ENCODE peak calls at places on chromosomes 1 and 21, in eight cellular contexts. T is NB4; P is heart left ventricle; X is mucosa of descending colon; R is astrocyte of the spinal cord; I is AG10803; J is CD8-positive, alpha-beta T cell; M is psoas muscle. G is an unnamed sample.

GRCh38 chr21:46498335-46499050 is 39.8 kb downstream of the DIP2A start:
- DNase-seq in T (no peak), P (no peak), X (no peak), R (peak; percentile 17), I (no peak), J (no peak), M (no peak), G (no peak)

GRCh38 chr1:7704214-7705047 is 66.7 kb upstream of the VAMP3 start:
- DNase-seq in T (peak; percentile 54), P (peak; percentile 95), X (peak; percentile 96), R (peak; percentile 81), I (peak; percentile 76), J (peak; percentile 90), M (peak; percentile 94), G (peak; percentile 84)

GRCh38 chr1:17909634-17910033 is 154.5 kb downstream of the ACTL8 start:
- DNase-seq in T (peak; percentile 5), P (no peak), X (no peak), R (peak; percentile 1), I (peak; percentile 33), J (no peak), M (no peak), G (peak; percentile 22)

GRCh38 chr1:152582647-152583046 is 2.3 kb upstream of the LCE3D start:
- DNase-seq in T (no peak), P (no peak), X (no peak), R (no peak), I (no peak), J (no peak), M (no peak), G (no peak)

GRCh38 chr1:234987415-234988159 is 141.1 kb downstream of the TOMM20 start:
- DNase-seq in T (no peak), P (peak; percentile 75), X (peak; percentile 57), R (peak; percentile 91), I (peak; percentile 95), J (no peak), M (peak; percentile 74), G (peak; percentile 97)

GRCh38 chr1:244837597-244838258 is 2.3 kb downstream of the COX20 start:
- DNase-seq in T (peak; percentile 48), P (no peak), X (no peak), R (no peak), I (no peak), J (no peak), M (no peak), G (no peak)

GRCh38 chr1:84892657-84893618 is at the start of gene LPAR3:
- DNase-seq in T (no peak), P (peak; percentile 73), X (peak; percentile 75), R (no peak), I (no peak), J (peak; percentile 55), M (no peak), G (peak; percentile 25)

GRCh38 chr1:228982637-228983036 is 247.4 kb downstream of the RHOU start:
- DNase-seq in T (peak; percentile 80), P (no peak), X (no peak), R (no peak), I (peak; percentile 15), J (no peak), M (no peak), G (no peak)

GRCh38 chr1:38745476-38746410 is 113.8 kb downstream of the RRAGC start:
- DNase-seq in T (no peak), P (no peak), X (no peak), R (no peak), I (no peak), J (no peak), M (no peak), G (no peak)

GRCh38 chr1:109767596-109768334 is 4.0 kb upstream of the EPS8L3 start:
- DNase-seq in T (no peak), P (peak; percentile 9), X (peak; percentile 26), R (no peak), I (no peak), J (no peak), M (no peak), G (no peak)

GRCh38 chr1:206891412-206891811 is 5.8 kb upstream of the IL24 start:
- DNase-seq in T (no peak), P (no peak), X (no peak), R (no peak), I (no peak), J (no peak), M (no peak), G (peak; percentile 63)

GRCh38 chr1:21624577-21625389 is 44.4 kb downstream of the RAP1GAP start:
- DNase-seq in T (no peak), P (no peak), X (no peak), R (no peak), I (peak; percentile 45), J (no peak), M (no peak), G (no peak)

GRCh38 chr21:42248783-42249597 is 30.1 kb downstream of the ABCG1 start:
- DNase-seq in T (peak; percentile 59), P (peak; percentile 10), X (no peak), R (no peak), I (no peak), J (no peak), M (no peak), G (no peak)

GRCh38 chr21:42390696-42391095 is 5.2 kb downstream of the TMPRSS3 start:
- DNase-seq in T (no peak), P (no peak), X (no peak), R (no peak), I (no peak), J (no peak), M (no peak), G (no peak)

DNA sequence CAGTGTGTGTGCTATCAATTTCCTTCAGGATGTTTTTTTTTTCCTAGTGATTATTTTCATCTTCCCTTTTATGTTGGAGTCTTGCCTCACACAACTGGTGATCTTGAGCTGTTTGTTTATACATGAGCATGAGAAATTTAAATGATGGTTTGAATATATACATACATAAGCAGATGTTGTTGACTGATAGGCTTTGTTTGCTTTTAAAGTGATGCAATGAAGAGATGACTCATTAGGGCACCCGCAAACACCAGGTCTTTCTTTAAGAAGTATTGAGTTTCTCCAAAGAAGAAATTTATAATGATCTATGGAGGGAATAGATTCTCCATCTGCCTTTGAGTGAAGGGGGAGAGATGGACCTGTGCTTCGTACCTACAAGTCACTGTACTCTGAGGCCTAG is 82.1 kb downstream of the SPATA17 start:
- DNase-seq in T (no peak), P (no peak), X (no peak), R (peak; percentile 3), I (no peak), J (no peak), M (no peak), G (no peak)
- H3K4me3 ChIP-seq in T (no peak overlapping the region), P (no peak overlapping the region), X (no peak overlapping the region), R (no peak overlapping the region), I (no peak overlapping the region), J (no peak overlapping the region), M (no peak overlapping the region), G (no peak overlapping the region)

GRCh38 chr1:32541064-32541566 is 1.9 kb downstream of the ZBTB8A start:
- DNase-seq in T (no peak), P (no peak), X (no peak), R (no peak), I (no peak), J (no peak), M (no peak), G (no peak)

GRCh38 chr1:32540589-32540988 is 1.4 kb downstream of the ZBTB8A start:
- DNase-seq in T (peak; percentile 9), P (no peak), X (no peak), R (no peak), I (no peak), J (no peak), M (no peak), G (no peak)

GRCh38 chr1:32539584-32540571 is 651 bp downstream of the ZBTB8A start:
- DNase-seq in T (peak; percentile 44), P (peak; percentile 36), X (peak; percentile 67), R (peak; percentile 43), I (peak; percentile 49), J (no peak), M (peak; percentile 29), G (peak; percentile 35)

GRCh38 chr1:32536764-32537163 is 2.5 kb upstream of the ZBTB8A start:
- DNase-seq in T (no peak), P (no peak), X (no peak), R (no peak), I (no peak), J (no peak), M (no peak), G (no peak)

DNA sequence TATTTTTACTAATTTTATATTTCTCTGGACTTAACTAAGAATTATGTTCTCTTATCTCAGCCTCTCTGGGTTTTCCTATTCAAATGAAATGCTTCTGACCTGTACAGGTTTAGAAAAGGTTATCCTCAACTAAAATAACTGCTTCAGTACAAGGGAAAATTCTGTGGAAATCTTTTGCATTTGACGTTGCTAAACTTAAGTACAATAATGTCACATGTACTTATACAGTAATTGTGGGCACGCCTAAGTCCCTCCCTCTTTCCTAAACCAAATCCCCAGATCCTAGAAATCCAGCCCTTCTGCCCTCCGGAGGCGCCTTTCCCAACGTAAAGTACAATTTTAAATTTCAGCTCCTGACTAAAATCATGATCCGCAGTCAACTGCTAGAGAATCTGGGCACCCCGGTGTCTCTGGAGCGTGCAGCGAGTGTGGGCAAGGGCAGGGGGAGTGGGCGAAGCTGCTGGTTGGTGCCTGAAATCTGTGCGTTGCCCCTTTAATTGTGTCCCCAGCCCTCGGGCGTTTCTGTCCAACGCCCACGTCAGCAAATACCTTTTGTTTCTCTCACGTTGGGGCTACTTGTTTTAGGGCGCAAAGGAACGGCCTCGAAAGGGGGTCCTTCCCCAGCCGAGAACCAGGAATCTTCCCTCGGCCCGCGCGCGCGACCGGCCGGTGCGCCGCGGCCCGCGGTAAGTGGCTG is at the start of gene ZBTB8A:
- DNase-seq in T (peak; percentile 52), P (peak; percentile 37), X (peak; percentile 67), R (peak; percentile 66), I (peak; percentile 56), J (no peak), M (peak; percentile 39), G (peak; percentile 66)
- TF ChIP-seq CTCF in T (no peak), P (no peak), X (no peak), R (no peak), I (peak; percentile 13), J (no peak), M (no peak), G (no peak)

GRCh38 chr1:180577361-180577760 is 18.6 kb downstream of the OVAAL start:
- DNase-seq in T (no peak), P (no peak), X (no peak), R (no peak), I (no peak), J (no peak), M (no peak), G (peak; percentile 66)
- H3K4me3 ChIP-seq in T (no peak overlapping the region), P (no peak overlapping the region), X (no peak overlapping the region), R (no peak overlapping the region), I (no peak overlapping the region), J (no peak overlapping the region), M (no peak overlapping the region), G (no peak overlapping the region)

DNA sequence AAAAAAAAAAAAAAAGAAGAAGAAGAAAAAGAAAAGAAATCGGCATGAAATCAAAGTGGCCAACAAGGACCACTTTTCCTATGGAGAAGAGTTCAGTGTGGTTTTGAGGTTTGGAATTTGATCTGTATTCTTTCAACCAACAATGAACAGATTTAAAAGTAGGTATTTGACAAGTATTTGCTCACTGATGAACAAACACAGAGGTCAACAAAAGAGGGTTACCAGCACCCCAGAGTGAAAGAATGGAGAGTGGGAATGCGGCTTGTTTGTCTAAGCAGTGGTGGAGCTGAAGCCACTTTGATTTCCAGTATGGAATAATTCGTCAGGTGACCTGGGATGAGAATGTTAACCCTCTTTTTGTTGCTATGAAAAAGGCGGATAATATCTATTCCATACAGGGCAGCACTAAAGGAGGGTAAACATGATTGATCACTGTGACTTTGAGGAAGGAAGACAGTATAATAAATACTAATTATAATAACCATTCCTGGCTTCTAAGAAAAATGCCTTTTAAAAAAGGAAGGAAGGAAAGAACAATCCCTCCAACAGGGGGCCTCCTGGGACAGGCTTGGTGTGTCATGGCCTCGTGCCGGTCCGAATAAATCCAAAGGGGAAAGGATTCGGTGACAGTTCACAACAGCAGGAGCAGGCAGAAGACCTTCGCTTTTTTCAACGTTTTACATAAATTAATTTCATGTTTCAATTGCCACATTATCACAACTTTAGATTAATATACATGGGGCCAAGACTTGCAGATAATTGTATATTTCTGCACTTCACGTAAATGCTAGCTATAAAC is 37.2 kb upstream of the SIM2 start:
- DNase-seq in T (peak; percentile 14), P (peak; percentile 42), X (no peak), R (peak; percentile 29), I (peak; percentile 35), J (no peak), M (peak; percentile 18), G (peak; percentile 53)
- TF ChIP-seq CTCF in T (no peak), P (peak; percentile 50), X (no peak), R (peak; percentile 60), I (peak; percentile 61), J (no peak), M (peak; percentile 42), G (peak; percentile 59)